ENCODE peak calls at places on chromosomes 3 and 15, in ten cellular contexts. Z is IMR-90; T is Right ventricle myocardium superior; X is NCI-H1417; N is substantia nigra; J is foreskin melanocyte; P is iPS-NIHi11; H is HFFc6; C is CD8-positive, alpha-beta T cell; D is stimulated activated CD8-positive, alpha-beta memory T cell treated with anti-CD3 and anti-CD28 coated beads, Interleukin-7, amount 100 ng/mL, for 1 hour. Y is an unnamed sample.

GRCh38 chr3:88188436-88188835 is 38.7 kb downstream of the C3orf38 start:
- DNase-seq in Z (no peak), T (no peak), X (no peak), N (peak; percentile 31), J (peak; percentile 46), P (no peak), H (no peak), C (no peak), D (no peak), Y (peak; percentile 41)

GRCh38 chr15:41492597-41493204 is 973 bp upstream of the ITPKA start:
- DNase-seq in Z (no peak), T (no peak), X (no peak), N (no peak), J (no peak), P (no peak), H (no peak), C (no peak), D (no peak), Y (no peak)

GRCh38 chr15:28085489-28086174 is 13.5 kb downstream of the OCA2 start:
- DNase-seq in Z (no peak), T (no peak), X (no peak), N (no peak), J (no peak), P (no peak), H (no peak), C (no peak), D (no peak), Y (no peak)

GRCh38 chr3:146326875-146327543 is 76.1 kb upstream of the PLSCR4 start:
- DNase-seq in Z (peak; percentile 82), T (peak; percentile 45), X (peak; percentile 64), N (no peak), J (peak; percentile 49), P (peak; percentile 17), H (peak; percentile 68), C (no peak), D (no peak), Y (no peak)

GRCh38 chr3:26989042-26989441 is 366.5 kb downstream of the LRRC3B start:
- DNase-seq in Z (no peak), T (no peak), X (peak; percentile 73), N (no peak), J (no peak), P (no peak), H (no peak), C (no peak), D (no peak), Y (no peak)

GRCh38 chr3:72665701-72666443 is 182.4 kb downstream of the SHQ1 start:
- DNase-seq in Z (no peak), T (no peak), X (peak; percentile 18), N (no peak), J (no peak), P (peak; percentile 65), H (peak; percentile 9), C (peak; percentile 53), D (peak; percentile 31), Y (no peak)

GRCh38 chr15:77774350-77774749 is 141.6 kb upstream of the LINGO1 start:
- DNase-seq in Z (no peak), T (no peak), X (no peak), N (no peak), J (no peak), P (no peak), H (no peak), C (no peak), D (no peak), Y (no peak)

GRCh38 chr3:184874709-184875644 is 63.0 kb downstream of the VPS8 start:
- DNase-seq in Z (peak; percentile 32), T (no peak), X (peak; percentile 71), N (no peak), J (no peak), P (peak; percentile 53), H (peak; percentile 34), C (no peak), D (no peak), Y (no peak)

GRCh38 chr3:128553560-128553959 is 60.6 kb upstream of the GATA2 start:
- DNase-seq in Z (no peak), T (no peak), X (no peak), N (no peak), J (no peak), P (no peak), H (no peak), C (no peak), D (no peak), Y (peak; percentile 28)

GRCh38 chr3:15654891-15655290 is 53.3 kb downstream of the BTD start:
- DNase-seq in Z (no peak), T (no peak), X (no peak), N (peak; percentile 34), J (peak; percentile 99), P (no peak), H (no peak), C (no peak), D (no peak), Y (no peak)

GRCh38 chr3:127816783-127817182 is 5.5 kb downstream of the MGLL start:
- DNase-seq in Z (no peak), T (no peak), X (no peak), N (no peak), J (no peak), P (no peak), H (no peak), C (no peak), D (no peak), Y (no peak)

GRCh38 chr3:50168791-50169190 is 13.7 kb downstream of the SEMA3F start:
- DNase-seq in Z (no peak), T (no peak), X (no peak), N (no peak), J (no peak), P (no peak), H (no peak), C (no peak), D (no peak), Y (no peak)

GRCh38 chr3:72191211-72191960 is 406.4 kb upstream of the PROK2 start:
- DNase-seq in Z (no peak), T (no peak), X (no peak), N (no peak), J (no peak), P (no peak), H (no peak), C (no peak), D (no peak), Y (no peak)

GRCh38 chr15:81311834-81312459 is 12.0 kb downstream of the STARD5 start:
- DNase-seq in Z (peak; percentile 31), T (no peak), X (no peak), N (no peak), J (no peak), P (no peak), H (peak; percentile 3), C (no peak), D (no peak), Y (no peak)

GRCh38 chr3:178519701-178520100 is 16.5 kb upstream of the KCNMB2 start:
- DNase-seq in Z (no peak), T (no peak), X (no peak), N (no peak), J (no peak), P (no peak), H (no peak), C (no peak), D (no peak), Y (no peak)

GRCh38 chr3:169173231-169173630 is 490.3 kb downstream of the MECOM start:
- DNase-seq in Z (no peak), T (no peak), X (peak; percentile 27), N (no peak), J (no peak), P (peak; percentile 21), H (no peak), C (no peak), D (no peak), Y (no peak)

GRCh38 chr15:101089579-101090459 is 162.0 kb downstream of the CHSY1 start:
- DNase-seq in Z (no peak), T (no peak), X (no peak), N (no peak), J (no peak), P (no peak), H (no peak), C (no peak), D (no peak), Y (peak; percentile 55)

GRCh38 chr3:131973731-131974130 is 61.1 kb downstream of the CPNE4 start:
- DNase-seq in Z (no peak), T (no peak), X (no peak), N (no peak), J (no peak), P (no peak), H (no peak), C (no peak), D (no peak), Y (no peak)

GRCh38 chr3:115814778-115815380 is 191.6 kb downstream of the GAP43 start:
- DNase-seq in Z (peak; percentile 76), T (peak; percentile 76), X (peak; percentile 89), N (peak; percentile 40), J (peak; percentile 59), P (peak; percentile 74), H (peak; percentile 55), C (peak; percentile 67), D (peak; percentile 61), Y (peak; percentile 56)

GRCh38 chr3:107441617-107442016 is 64.4 kb downstream of the CCDC54 start:
- DNase-seq in Z (peak; percentile 33), T (no peak), X (no peak), N (no peak), J (no peak), P (peak; percentile 46), H (no peak), C (no peak), D (no peak), Y (no peak)

GRCh38 chr3:38497026-38497425 is 886 bp downstream of the EXOG start:
- DNase-seq in Z (peak; percentile 40), T (no peak), X (peak; percentile 56), N (no peak), J (no peak), P (no peak), H (peak; percentile 8), C (no peak), D (no peak), Y (no peak)

GRCh38 chr3:67109651-67110204 is 111.6 kb downstream of the KBTBD8 start:
- DNase-seq in Z (peak; percentile 85), T (no peak), X (peak; percentile 60), N (no peak), J (peak; percentile 15), P (peak; percentile 43), H (peak; percentile 74), C (no peak), D (no peak), Y (peak; percentile 10)

GRCh38 chr3:169479314-169479939 is 184.1 kb downstream of the MECOM start:
- DNase-seq in Z (no peak), T (no peak), X (no peak), N (no peak), J (no peak), P (no peak), H (no peak), C (no peak), D (no peak), Y (no peak)

GRCh38 chr3:16515885-16516420 is 2.5 kb upstream of the RFTN1 start:
- DNase-seq in Z (no peak), T (no peak), X (peak; percentile 26), N (no peak), J (no peak), P (no peak), H (no peak), C (no peak), D (no peak), Y (no peak)